ENCODE peak calls at places on chromosome 5, in five cellular contexts. P is mesendoderm, S is neuronal stem cell, Y is IMR-90, W is H1. C is an unnamed sample.
A peak's percentile ranks its signal among the peaks of the same experiment; 100 is the strongest.

GRCh38 chr5:170112876-170113516 is 7.3 kb downstream of the FOXI1 start:
- DNase-seq in W (no peak), S (no peak), Y (no peak), P (peak; percentile 41), C (no peak)

GRCh38 chr5:151006704-151007334 is 13.6 kb upstream of the GPX3 start:
- DNase-seq in Y (no peak), S (no peak), P (no peak), W (no peak), C (no peak)

GRCh38 chr5:25562656-25563055 is 917.9 kb upstream of the CDH10 start:
- DNase-seq in W (no peak), Y (no peak), P (no peak), S (no peak), C (no peak)

GRCh38 chr5:123610665-123611406 is 98.9 kb downstream of the CSNK1G3 start:
- DNase-seq in W (no peak), Y (peak; percentile 80), S (peak; percentile 49), P (peak; percentile 66), C (peak; percentile 76)

GRCh38 chr5:135105105-135105484 is 71.1 kb upstream of the PITX1 start:
- DNase-seq in W (no peak), P (no peak), Y (no peak), S (no peak), C (no peak)

GRCh38 chr5:167147879-167148278 is 1143.6 kb upstream of the WWC1 start:
- DNase-seq in W (no peak), S (no peak), Y (no peak), P (no peak), C (peak; percentile 26)

GRCh38 chr5:107361945-107362344 is 308.8 kb downstream of the EFNA5 start:
- DNase-seq in Y (peak; percentile 21), P (no peak), W (no peak), S (no peak), C (peak; percentile 72)

GRCh38 chr5:1799110-1799601 is 481 bp downstream of the MRPL36 start:
- DNase-seq in Y (peak; percentile 19), P (peak; percentile 36), W (no peak), S (no peak), C (peak; percentile 40)

GRCh38 chr5:88484367-88484766 is 215.7 kb upstream of the TMEM161B start:
- DNase-seq in S (no peak), Y (no peak), P (no peak), W (no peak), C (no peak)

GRCh38 chr5:172714491-172715420 is 56.2 kb downstream of the DUSP1 start:
- DNase-seq in S (peak; percentile 51), P (peak; percentile 90), W (no peak), Y (peak; percentile 61), C (peak; percentile 85)

GRCh38 chr5:151225475-151225874 is 1.6 kb upstream of the CCDC69 start:
- DNase-seq in S (no peak), Y (no peak), W (no peak), P (peak; percentile 23), C (no peak)

GRCh38 chr5:139446956-139447779 is 7.8 kb upstream of the DNAJC18 start:
- DNase-seq in W (no peak), S (no peak), P (no peak), Y (peak; percentile 35), C (peak; percentile 59)

GRCh38 chr5:108036484-108036883 is 345.4 kb downstream of the FBXL17 start:
- DNase-seq in W (no peak), P (peak; percentile 19), Y (no peak), S (no peak), C (no peak)

GRCh38 chr5:421901-422300 is 21.1 kb upstream of the EXOC3 start:
- DNase-seq in S (no peak), Y (no peak), W (no peak), P (no peak), C (no peak)

GRCh38 chr5:9156282-9156681 is 389.6 kb downstream of the SEMA5A start:
- DNase-seq in S (no peak), P (peak; percentile 91), W (peak; percentile 10), Y (peak; percentile 83), C (peak; percentile 82)

GRCh38 chr5:40653221-40654022 is 26.3 kb upstream of the PTGER4 start:
- DNase-seq in Y (no peak), W (no peak), S (no peak), P (no peak), C (no peak)

GRCh38 chr5:76153271-76153670 is 70.1 kb downstream of the SV2C start:
- DNase-seq in W (no peak), Y (no peak), S (no peak), P (no peak), C (no peak)

GRCh38 chr5:53557386-53557785 is 3.1 kb upstream of the NDUFS4 start:
- DNase-seq in S (no peak), P (no peak), W (no peak), Y (peak; percentile 80), C (peak; percentile 6)

GRCh38 chr5:78503958-78504357 is 143.5 kb downstream of the SCAMP1 start:
- DNase-seq in W (no peak), Y (no peak), S (no peak), P (no peak), C (no peak)

GRCh38 chr5:54040018-54040417 is 270.4 kb downstream of the ARL15 start:
- DNase-seq in P (no peak), S (no peak), Y (no peak), W (no peak), C (no peak)

GRCh38 chr5:1299961-1300360 is 5.1 kb upstream of the TERT start:
- DNase-seq in S (no peak), W (no peak), P (no peak), Y (no peak), C (no peak)

GRCh38 chr5:76602094-76602726 is 21.0 kb downstream of the F2RL2 start:
- DNase-seq in Y (peak; percentile 56), W (no peak), P (no peak), S (no peak), C (peak; percentile 52)

GRCh38 chr5:123000731-123001130 is 35.8 kb downstream of the PPIC start:
- DNase-seq in Y (no peak), P (no peak), S (no peak), W (no peak), C (no peak)

GRCh38 chr5:80632700-80633099 is 21.8 kb upstream of the MSH3 start:
- DNase-seq in S (no peak), P (no peak), W (no peak), Y (no peak), C (no peak)

GRCh38 chr5:4275232-4275631 is 679.6 kb downstream of the IRX1 start:
- DNase-seq in S (no peak), Y (no peak), W (no peak), P (peak; percentile 19), C (no peak)

GRCh38 chr5:34035732-34036131 is 7.3 kb downstream of the C1QTNF3 start:
- DNase-seq in Y (no peak), P (no peak), S (no peak), W (no peak), C (no peak)

GRCh38 chr5:29993286-29993685 is 1200.2 kb upstream of the CDH6 start:
- DNase-seq in P (no peak), Y (no peak), S (no peak), W (no peak), C (no peak)

GRCh38 chr5:130616161-130616560 is 548.9 kb downstream of the HINT1 start:
- DNase-seq in Y (no peak), S (no peak), W (no peak), P (no peak), C (peak; percentile 64)

GRCh38 chr5:72920690-72921089 is 35.2 kb upstream of the FCHO2 start:
- DNase-seq in S (no peak), P (peak; percentile 31), W (no peak), Y (peak; percentile 55), C (peak; percentile 16)

GRCh38 chr5:125654392-125654791 is 768.8 kb upstream of the GRAMD2B start:
- DNase-seq in P (no peak), Y (no peak), W (no peak), S (no peak), C (no peak)

GRCh38 chr5:139146809-139147742 is 51.1 kb downstream of the SIL1 start:
- DNase-seq in W (no peak), S (no peak), P (no peak), Y (no peak), C (no peak)

GRCh38 chr5:140795259-140795641 is 598 bp downstream of the PCDHA2 start:
- DNase-seq in Y (no peak), S (no peak), P (peak; percentile 49), W (no peak), C (peak; percentile 69)

GRCh38 chr5:136781464-136781863 is 416.1 kb upstream of the TRPC7 start:
- DNase-seq in S (no peak), P (no peak), Y (peak; percentile 55), W (no peak), C (peak; percentile 61)

GRCh38 chr5:111223790-111224560 is at the start of gene CAMK4:
- DNase-seq in W (peak; percentile 38), P (peak; percentile 86), S (peak; percentile 78), Y (peak; percentile 73), C (peak; percentile 82)

GRCh38 chr5:85225388-85225787 is 840.7 kb upstream of the EDIL3 start:
- DNase-seq in W (no peak), P (no peak), S (no peak), Y (no peak), C (no peak)

DNA sequence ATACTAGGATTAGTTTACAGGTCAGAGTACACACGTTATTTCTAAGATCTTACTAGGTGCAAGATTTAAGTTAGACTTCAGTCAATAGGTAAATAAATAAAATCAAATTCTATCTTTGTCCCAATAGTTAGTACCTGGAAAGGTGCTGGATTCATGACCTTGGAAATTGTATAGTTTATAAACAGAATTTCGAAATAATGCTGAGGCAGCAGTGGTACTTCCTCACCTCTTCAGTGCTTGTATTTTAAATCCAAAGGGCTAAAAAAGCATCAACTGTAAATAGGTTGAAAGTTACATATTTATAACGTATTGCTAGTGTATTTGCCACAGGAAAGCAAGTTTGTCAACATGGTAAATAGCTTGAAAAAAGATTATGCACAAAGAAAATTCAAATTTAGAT is 46.6 kb downstream of the NR3C1 start:
- DNase-seq in W (no peak), P (no peak), S (no peak), Y (no peak), C (no peak)
- H2BK15ac ChIP-seq in W (no peak overlapping the region), P (no peak overlapping the region), S (no peak overlapping the region), Y (no peak overlapping the region), C (no peak overlapping the region)

GRCh38 chr5:19886123-19886921 is 101.7 kb downstream of the CDH18 start:
- DNase-seq in P (peak; percentile 23), S (no peak), Y (peak; percentile 86), W (no peak), C (peak; percentile 44)
- H3K4me3 ChIP-seq in P (no peak overlapping the region), S (no peak overlapping the region), Y (no peak overlapping the region), W (no peak overlapping the region), C (peak overlapping the region; percentile 42)

GRCh38 chr5:124652514-124652819 is 94.0 kb downstream of the ZNF608 start:
- DNase-seq in Y (no peak), S (no peak), P (no peak), W (no peak), C (peak; percentile 54)

GRCh38 chr5:124652892-124653441 is 93.5 kb downstream of the ZNF608 start:
- DNase-seq in P (no peak), S (no peak), Y (no peak), W (no peak), C (peak; percentile 26)

GRCh38 chr5:124649548-124650501 is 96.6 kb downstream of the ZNF608 start:
- DNase-seq in P (no peak), W (no peak), Y (peak; percentile 93), S (no peak), C (peak; percentile 94)

GRCh38 chr5:124650960-124651662 is 95.3 kb downstream of the ZNF608 start:
- DNase-seq in S (no peak), P (no peak), Y (peak; percentile 84), W (no peak), C (no peak)

GRCh38 chr5:124651663-124652513 is 94.6 kb downstream of the ZNF608 start:
- DNase-seq in S (peak; percentile 78), W (no peak), Y (no peak), P (peak; percentile 84), C (peak; percentile 89)
- H2BK15ac ChIP-seq in S (no peak overlapping the region), W (peak overlapping the region; percentile 68), Y (peak overlapping the region; percentile 46), P (no peak overlapping the region), C (no peak overlapping the region)

GRCh38 chr5:163533229-163533628 is 27.8 kb downstream of the MAT2B start:
- DNase-seq in S (peak; percentile 6), P (peak; percentile 42), W (no peak), Y (no peak), C (no peak)
- H3K4me3 ChIP-seq in S (no peak overlapping the region), P (no peak overlapping the region), W (no peak overlapping the region), Y (no peak overlapping the region), C (no peak overlapping the region)